ENCODE peak calls at places on chromosomes 6 and 20, in eight cellular contexts. Y is dorsolateral prefrontal cortex, R is transverse colon, O is coronary artery, F is HL-60, E is heart left ventricle, P is epithelial cell of esophagus, U is WTC11. S is an unnamed sample.

GRCh38 chr6:55668625-55669024 is 89.6 kb upstream of the HMGCLL1 start:
- DNase-seq in Y (no peak), R (no peak), O (no peak), F (no peak), E (no peak), P (no peak), U (no peak), S (no peak)

GRCh38 chr20:56368351-56369134 is 9.8 kb downstream of the FAM210B start:
- DNase-seq in Y (no peak), R (no peak), O (no peak), F (no peak), E (no peak), P (no peak), U (no peak), S (no peak)

GRCh38 chr20:54148947-54149764 is 24.6 kb downstream of the CYP24A1 start:
- DNase-seq in Y (no peak), R (peak; percentile 83), O (no peak), F (no peak), E (no peak), P (peak; percentile 47), U (no peak), S (no peak)

GRCh38 chr6:41942045-41942851 is 640 bp upstream of the CCND3 start:
- DNase-seq in Y (no peak), R (no peak), O (no peak), F (no peak), E (no peak), P (peak; percentile 79), U (no peak), S (no peak)

GRCh38 chr6:143901885-143902708 is 37.8 kb downstream of the ZC2HC1B start:
- DNase-seq in Y (no peak), R (peak; percentile 16), O (no peak), F (no peak), E (peak; percentile 57), P (no peak), U (no peak), S (no peak)

GRCh38 chr6:119524410-119524809 is 174.8 kb upstream of the MAN1A1 start:
- DNase-seq in Y (no peak), R (no peak), O (no peak), F (no peak), E (no peak), P (no peak), U (no peak), S (no peak)

GRCh38 chr20:59779656-59780380 is 153.6 kb downstream of the SYCP2 start:
- DNase-seq in Y (no peak), R (no peak), O (peak; percentile 35), F (no peak), E (no peak), P (no peak), U (no peak), S (no peak)

GRCh38 chr6:150857062-150857905 is 8.2 kb upstream of the MTHFD1L start:
- DNase-seq in Y (no peak), R (no peak), O (no peak), F (no peak), E (no peak), P (peak; percentile 92), U (no peak), S (no peak)

GRCh38 chr6:120871416-120872261 is 462.6 kb downstream of the TBC1D32 start:
- DNase-seq in Y (peak; percentile 29), R (no peak), O (no peak), F (no peak), E (no peak), P (no peak), U (peak; percentile 23), S (no peak)

GRCh38 chr6:14037402-14038277 is 79.9 kb upstream of the CD83 start:
- DNase-seq in Y (no peak), R (no peak), O (no peak), F (no peak), E (no peak), P (peak; percentile 13), U (no peak), S (no peak)

GRCh38 chr6:11315743-11316437 is 83.4 kb upstream of the NEDD9 start:
- DNase-seq in Y (no peak), R (peak; percentile 42), O (no peak), F (no peak), E (no peak), P (peak; percentile 94), U (no peak), S (no peak)

GRCh38 chr20:16476032-16476431 is 97.2 kb downstream of the KIF16B start:
- DNase-seq in Y (no peak), R (no peak), O (no peak), F (no peak), E (no peak), P (peak; percentile 66), U (no peak), S (no peak)

GRCh38 chr20:31712564-31713311 is 9.9 kb downstream of the BCL2L1 start:
- DNase-seq in Y (peak; percentile 87), R (peak; percentile 82), O (peak; percentile 96), F (no peak), E (peak; percentile 93), P (peak; percentile 79), U (peak; percentile 57), S (peak; percentile 84)

GRCh38 chr6:108627692-108628565 is 67.2 kb downstream of the FOXO3 start:
- DNase-seq in Y (no peak), R (no peak), O (no peak), F (no peak), E (no peak), P (peak; percentile 41), U (no peak), S (no peak)

GRCh38 chr20:18837710-18838109 is 24.1 kb downstream of the SCP2D1 start:
- DNase-seq in Y (no peak), R (no peak), O (peak; percentile 19), F (no peak), E (no peak), P (no peak), U (no peak), S (no peak)

GRCh38 chr20:63145156-63145555 is 70.8 kb downstream of the YTHDF1 start:
- DNase-seq in Y (no peak), R (no peak), O (no peak), F (no peak), E (no peak), P (peak; percentile 17), U (no peak), S (no peak)

GRCh38 chr20:19185083-19185482 is 27.4 kb upstream of the SLC24A3 start:
- DNase-seq in Y (no peak), R (no peak), O (no peak), F (no peak), E (no peak), P (no peak), U (no peak), S (no peak)

GRCh38 chr6:21594427-21595264 is 1.1 kb downstream of the SOX4 start:
- DNase-seq in Y (peak; percentile 76), R (peak; percentile 60), O (peak; percentile 83), F (peak; percentile 54), E (peak; percentile 70), P (peak; percentile 63), U (peak; percentile 21), S (peak; percentile 82)

GRCh38 chr6:77019081-77019480 is 444.2 kb downstream of the HTR1B start:
- DNase-seq in Y (no peak), R (no peak), O (no peak), F (no peak), E (no peak), P (no peak), U (no peak), S (no peak)
- TF ChIP-seq CTCF in Y (no peak), R (no peak), O (no peak), F (no peak), E (no peak), P (no peak), U (no peak), S (no peak)

DNA sequence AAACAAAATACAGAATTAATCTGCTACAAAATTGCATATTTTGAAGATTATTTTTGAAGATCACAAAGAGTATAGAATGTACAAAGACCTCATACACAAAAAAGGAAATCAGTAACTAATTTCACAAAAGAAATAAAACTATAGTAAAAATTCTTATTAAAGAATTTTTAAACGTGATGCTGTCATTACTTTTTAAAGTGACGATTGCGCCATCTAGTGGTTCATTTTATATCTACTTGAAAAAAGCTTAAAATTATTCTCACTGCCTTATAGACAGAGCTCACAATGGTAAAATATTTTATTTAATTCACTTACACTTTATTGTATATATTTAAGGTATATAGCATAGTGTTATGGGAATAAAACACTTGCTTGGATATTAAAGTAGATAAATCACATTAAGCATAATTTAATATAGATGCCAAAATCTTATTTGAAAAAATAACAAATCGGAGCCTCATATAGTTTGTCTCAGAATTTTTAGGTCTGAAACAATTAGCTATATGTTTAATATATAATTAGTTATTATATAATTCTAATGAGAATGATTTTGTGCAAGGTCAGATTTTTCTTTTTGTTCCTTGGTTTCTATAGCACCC is 128.8 kb downstream of the PHF3 start:
- DNase-seq in Y (no peak), R (no peak), O (no peak), F (peak; percentile 4), E (no peak), P (peak; percentile 59), U (no peak), S (no peak)
- TF ChIP-seq CTCF in Y (peak; percentile 89), R (peak; percentile 62), O (peak; percentile 46), F (no peak), E (peak; percentile 71), P (peak; percentile 19), U (peak; percentile 43), S (peak; percentile 61)

GRCh38 chr20:1806456-1806855 is 88.8 kb upstream of the SIRPA start:
- DNase-seq in Y (no peak), R (no peak), O (peak; percentile 63), F (no peak), E (no peak), P (no peak), U (no peak), S (no peak)

GRCh38 chr20:1808101-1808500 is 87.1 kb upstream of the SIRPA start:
- DNase-seq in Y (no peak), R (no peak), O (no peak), F (no peak), E (no peak), P (no peak), U (no peak), S (no peak)

GRCh38 chr20:1805816-1806215 is 89.4 kb upstream of the SIRPA start:
- DNase-seq in Y (no peak), R (no peak), O (no peak), F (no peak), E (no peak), P (peak; percentile 85), U (no peak), S (no peak)

GRCh38 chr20:1809121-1809520 is 86.1 kb upstream of the SIRPA start:
- DNase-seq in Y (no peak), R (no peak), O (no peak), F (no peak), E (no peak), P (peak; percentile 95), U (no peak), S (no peak)

DNA sequence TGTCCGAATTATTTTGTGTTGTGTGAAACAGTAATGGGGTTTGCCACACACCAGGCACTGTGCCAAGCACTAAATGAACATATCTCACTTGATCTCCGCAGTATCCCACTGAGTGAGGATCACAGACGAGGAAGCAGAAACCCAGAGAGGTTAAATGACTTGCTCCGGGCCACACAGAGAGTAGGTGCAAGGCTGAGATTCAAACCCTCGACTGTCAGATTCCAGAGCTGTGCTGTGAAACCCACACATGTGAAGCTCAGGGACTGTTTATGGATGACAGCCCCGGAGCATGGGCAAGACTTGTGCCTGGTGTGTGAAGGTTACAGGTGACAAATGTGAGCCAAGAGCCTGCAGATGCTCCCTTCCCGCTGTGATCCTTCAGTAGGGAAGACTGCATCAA is 87.8 kb upstream of the SIRPA start:
- DNase-seq in Y (no peak), R (no peak), O (no peak), F (no peak), E (no peak), P (no peak), U (no peak), S (no peak)
- TF ChIP-seq CTCF in Y (no peak), R (no peak), O (no peak), F (no peak), E (no peak), P (no peak), U (no peak), S (no peak)

GRCh38 chr6:9517806-9518205 is 897.1 kb downstream of the TFAP2A start:
- DNase-seq in Y (no peak), R (no peak), O (no peak), F (no peak), E (no peak), P (peak; percentile 78), U (no peak), S (no peak)
- TF ChIP-seq CTCF in Y (no peak), R (no peak), O (no peak), F (no peak), E (no peak), P (no peak), U (no peak), S (no peak)

S was measured in lower lobe of right lung.